ENCODE peak calls at places on chromosomes 12 and 14, in eight cellular contexts. E, X, N, Q, B, R, H and Z are unnamed samples.

GRCh38 chr14:91116913-91117588 is 3.2 kb downstream of the DGLUCY start:
- DNase-seq in E (no peak), X (no peak), N (no peak), Q (no peak), B (no peak), R (peak), H (no peak), Z (no peak)

GRCh38 chr12:12474931-12475485 is 87.7 kb downstream of the DUSP16 start:
- DNase-seq in E (no peak), X (no peak), N (no peak), Q (no peak), B (no peak), R (no peak), H (no peak), Z (no peak)

GRCh38 chr14:105485720-105486332 is 860 bp upstream of the CRIP1 start:
- DNase-seq in E (peak), X (peak), N (no peak), Q (no peak), B (no peak), R (no peak), H (no peak), Z (peak)

GRCh38 chr14:73777420-73777819 is 63.2 kb upstream of the PNMA1 start:
- DNase-seq in E (no peak), X (no peak), N (no peak), Q (no peak), B (no peak), R (no peak), H (no peak), Z (no peak)

GRCh38 chr12:43758247-43758727 is 303 bp downstream of the PUS7L start:
- DNase-seq in E (no peak), X (peak), N (no peak), Q (peak), B (no peak), R (peak), H (peak), Z (no peak)

GRCh38 chr14:105340821-105341408 is 26.4 kb downstream of the PACS2 start:
- DNase-seq in E (no peak), X (no peak), N (no peak), Q (no peak), B (no peak), R (no peak), H (no peak), Z (no peak)

GRCh38 chr12:9347328-9348127 is 139.3 kb upstream of the PZP start:
- DNase-seq in E (no peak), X (no peak), N (no peak), Q (peak), B (no peak), R (no peak), H (no peak), Z (no peak)

GRCh38 chr12:15538881-15539280 is 216.6 kb downstream of the PTPRO start:
- DNase-seq in E (no peak), X (no peak), N (no peak), Q (no peak), B (no peak), R (no peak), H (no peak), Z (no peak)

GRCh38 chr12:69662764-69663163 is 36.3 kb downstream of the BEST3 start:
- DNase-seq in E (no peak), X (no peak), N (no peak), Q (no peak), B (no peak), R (no peak), H (no peak), Z (no peak)

GRCh38 chr14:23930742-23931141 is 22.8 kb upstream of the DHRS4 start:
- DNase-seq in E (no peak), X (no peak), N (no peak), Q (peak), B (no peak), R (no peak), H (no peak), Z (no peak)

GRCh38 chr12:69102856-69103255 is 136.5 kb upstream of the CPSF6 start:
- DNase-seq in E (no peak), X (no peak), N (no peak), Q (no peak), B (peak), R (no peak), H (no peak), Z (no peak)

GRCh38 chr14:104682107-104682593 is 7.3 kb upstream of the INF2 start:
- DNase-seq in E (no peak), X (peak), N (no peak), Q (peak), B (no peak), R (peak), H (no peak), Z (no peak)

GRCh38 chr12:109877504-109878246 is 2.7 kb downstream of the GLTP start:
- DNase-seq in E (no peak), X (no peak), N (no peak), Q (no peak), B (no peak), R (peak), H (no peak), Z (no peak)

GRCh38 chr12:78390920-78391319 is 473.7 kb upstream of the SYT1 start:
- DNase-seq in E (no peak), X (no peak), N (no peak), Q (no peak), B (no peak), R (no peak), H (no peak), Z (no peak)

GRCh38 chr12:72074956-72075355 is 136.3 kb downstream of the TPH2 start:
- DNase-seq in E (no peak), X (no peak), N (no peak), Q (no peak), B (no peak), R (no peak), H (no peak), Z (no peak)